ENCODE peak calls at places on chromosomes 4 and X, in five cellular contexts. Z is colonic mucosa; Q is effector memory CD4-positive, alpha-beta T cell; I is left ventricle myocardium inferior; X is mammary epithelial cell. T is an unnamed sample. For H3K9me3, the result is how much of the 10 kb centered on the place peaks cover.

GRCh38 chr4:54016504-54016903 is 47.9 kb downstream of the CHIC2 start:
- DNase-seq in Z (no peak), Q (no peak), I (no peak), X (no peak), T (no peak)

GRCh38 chr4:139975830-139976272 is 178.1 kb downstream of the MAML3 start:
- DNase-seq in Z (no peak), Q (no peak), I (no peak), X (peak), T (no peak)

GRCh38 chr4:88880501-88881226 is 176.3 kb downstream of the FAM13A start:
- DNase-seq in Z (no peak), Q (no peak), I (no peak), X (no peak), T (no peak)

GRCh38 chrX:104707572-104707971 is 141.6 kb downstream of the IL1RAPL2 start:
- DNase-seq in Z (no peak), Q (no peak), I (no peak), X (peak), T (no peak)

GRCh38 chr4:41256740-41257256 is at the start of gene UCHL1:
- DNase-seq in Z (no peak), Q (no peak), I (peak), X (no peak), T (no peak)

GRCh38 chr4:56979674-56980073 is 978 bp downstream of the POLR2B start:
- DNase-seq in Z (peak), Q (no peak), I (no peak), X (peak), T (peak)

GRCh38 chr4:139907001-139907809 is 241.6 kb downstream of the MGST2 start:
- DNase-seq in Z (no peak), Q (no peak), I (no peak), X (no peak), T (no peak)

GRCh38 chr4:53233396-53233795 is 132.5 kb downstream of the SCFD2 start:
- DNase-seq in Z (no peak), Q (no peak), I (no peak), X (no peak), T (no peak)

GRCh38 chr4:84878090-84878489 is 88.4 kb downstream of the WDFY3 start:
- DNase-seq in Z (no peak), Q (no peak), I (no peak), X (peak), T (no peak)

GRCh38 chrX:42704454-42704853 is 73.5 kb downstream of the PPP1R2C start:
- DNase-seq in Z (no peak), Q (no peak), I (no peak), X (no peak), T (no peak)

GRCh38 chrX:102723456-102723855 is 2.9 kb downstream of the GPRASP3 start:
- DNase-seq in Z (no peak), Q (no peak), I (no peak), X (peak), T (no peak)
- H3K9me3 ChIP-seq in Z (under half), Q (under half), I (under half), X (under half), T (under half)

DNA sequence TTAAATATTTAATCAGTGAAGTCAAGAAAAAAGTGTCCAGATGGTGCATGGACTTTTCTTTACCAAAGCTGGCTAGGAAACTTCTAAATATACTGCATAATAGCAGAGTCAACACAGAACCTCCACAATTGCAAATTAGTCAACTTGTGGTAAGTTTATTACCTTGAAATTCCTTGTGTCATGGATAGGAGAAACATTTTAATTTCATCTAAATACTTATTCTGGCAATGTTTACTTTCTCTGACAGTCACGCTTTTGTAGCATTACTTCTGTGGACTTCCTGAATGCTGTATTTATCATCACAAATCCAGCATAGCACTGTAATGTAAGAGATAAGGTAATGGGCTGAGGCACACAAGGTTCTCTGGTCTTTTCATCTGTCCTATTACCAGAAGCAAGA is 2266.1 kb downstream of the PCDH7 start:
- DNase-seq in Z (no peak), Q (no peak), I (no peak), X (no peak), T (no peak)
- H3K9me3 ChIP-seq in Z (under half), Q (under half), I (under half), X (under half), T (under half)

DNA sequence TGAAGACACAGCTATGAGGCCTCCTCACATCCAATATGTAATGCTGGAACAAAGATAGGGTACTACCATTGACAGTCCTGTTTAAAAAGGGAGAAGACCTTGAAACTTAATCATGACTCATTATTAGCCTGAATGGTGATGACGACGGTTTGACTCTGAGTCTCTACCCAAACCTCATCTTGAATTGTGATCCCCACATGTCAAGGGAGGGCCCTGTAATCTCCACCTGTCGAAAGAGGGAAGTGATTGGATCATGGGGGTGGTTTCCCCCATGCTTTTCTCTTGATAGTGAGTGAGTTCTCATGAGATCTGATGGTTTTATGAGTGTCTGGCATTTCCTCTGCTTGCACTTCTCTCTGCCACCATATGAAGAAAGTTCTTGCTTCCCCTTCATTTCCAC is 395.3 kb upstream of the CPEB2 start:
- DNase-seq in Z (no peak), Q (no peak), I (no peak), X (peak), T (no peak)
- H3K9me3 ChIP-seq in Z (under half), Q (under half), I (under half), X (under half), T (under half)

GRCh38 chrX:6851140-6851539 is 296.4 kb upstream of the STS start:
- DNase-seq in Z (no peak), Q (no peak), I (no peak), X (no peak), T (no peak)
- H3K9me3 ChIP-seq in Z (under half), Q (under half), I (under half), X (under half), T (under half)

DNA sequence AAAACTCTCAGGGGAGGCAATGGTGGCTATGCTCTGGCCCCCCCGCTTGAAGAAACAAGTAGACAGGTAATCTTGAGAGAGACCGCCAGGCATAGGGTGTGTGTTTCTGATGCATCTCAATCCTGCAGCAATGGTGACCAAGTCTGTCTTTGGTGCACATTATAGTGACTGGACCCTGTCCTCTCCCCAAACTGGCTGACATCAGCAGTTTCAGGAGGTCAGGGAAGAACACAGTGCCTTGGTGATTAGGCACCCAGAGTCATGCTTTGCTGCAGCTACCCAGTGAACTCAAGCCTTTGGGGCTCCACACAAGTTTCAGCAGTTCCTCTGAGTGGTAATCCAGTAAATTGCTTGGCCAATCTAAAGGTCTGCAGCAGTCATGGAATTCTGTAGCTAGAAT is 318.3 kb downstream of the SPIN4 start:
- DNase-seq in Z (no peak), Q (no peak), I (no peak), X (no peak), T (no peak)
- H3K9me3 ChIP-seq in Z (under half), Q (under half), I (under half), X (under half), T (under half)